ENCODE peak calls at places on chromosomes 2 and 18, in four cellular contexts. One of them, this sample, is unnamed.

GRCh38 chr2:10079192-10079930 is 850 bp downstream of the CYS1 start:
- DNase-seq in tibial artery: peak; percentile 39
- DNase-seq in activated B cell treated with CpG ODN at 0.5 μM for 24 hours: peak; percentile 30
- DNase-seq in fibroblast of the aortic adventitia: peak; percentile 84
- DNase-seq in this sample: peak; percentile 31

GRCh38 chr18:8283901-8284585 is 325.2 kb upstream of the RAB12 start:
- DNase-seq in tibial artery: no peak
- DNase-seq in activated B cell treated with CpG ODN at 0.5 μM for 24 hours: no peak
- DNase-seq in fibroblast of the aortic adventitia: peak; percentile 82
- DNase-seq in this sample: no peak

GRCh38 chr2:20594957-20595356 is 55.9 kb downstream of the HS1BP3 start:
- DNase-seq in tibial artery: no peak
- DNase-seq in activated B cell treated with CpG ODN at 0.5 μM for 24 hours: peak; percentile 5
- DNase-seq in fibroblast of the aortic adventitia: no peak
- DNase-seq in this sample: no peak

GRCh38 chr2:83196225-83196624 is 1262.9 kb downstream of the SUCLG1 start:
- DNase-seq in tibial artery: no peak
- DNase-seq in activated B cell treated with CpG ODN at 0.5 μM for 24 hours: no peak
- DNase-seq in fibroblast of the aortic adventitia: peak; percentile 35
- DNase-seq in this sample: no peak

GRCh38 chr2:42618972-42619371 is 50.5 kb downstream of the MTA3 start:
- DNase-seq in tibial artery: no peak
- DNase-seq in activated B cell treated with CpG ODN at 0.5 μM for 24 hours: no peak
- DNase-seq in fibroblast of the aortic adventitia: peak; percentile 88
- DNase-seq in this sample: no peak

GRCh38 chr2:78718031-78718430 is 307.5 kb upstream of the REG3G start:
- DNase-seq in tibial artery: no peak
- DNase-seq in activated B cell treated with CpG ODN at 0.5 μM for 24 hours: no peak
- DNase-seq in fibroblast of the aortic adventitia: no peak
- DNase-seq in this sample: no peak

GRCh38 chr2:99688699-99689098 is 198.9 kb upstream of the REV1 start:
- DNase-seq in tibial artery: no peak
- DNase-seq in activated B cell treated with CpG ODN at 0.5 μM for 24 hours: no peak
- DNase-seq in fibroblast of the aortic adventitia: no peak
- DNase-seq in this sample: no peak

GRCh38 chr2:19392191-19392590 is 33.8 kb upstream of the OSR1 start:
- DNase-seq in tibial artery: no peak
- DNase-seq in activated B cell treated with CpG ODN at 0.5 μM for 24 hours: no peak
- DNase-seq in fibroblast of the aortic adventitia: no peak
- DNase-seq in this sample: no peak

GRCh38 chr2:238895901-238896600 is 48.2 kb downstream of the TWIST2 start:
- DNase-seq in tibial artery: peak; percentile 82
- DNase-seq in activated B cell treated with CpG ODN at 0.5 μM for 24 hours: no peak
- DNase-seq in fibroblast of the aortic adventitia: peak; percentile 95
- DNase-seq in this sample: no peak

GRCh38 chr2:221310720-221311119 is 261.4 kb downstream of the EPHA4 start:
- DNase-seq in tibial artery: no peak
- DNase-seq in activated B cell treated with CpG ODN at 0.5 μM for 24 hours: no peak
- DNase-seq in fibroblast of the aortic adventitia: no peak
- DNase-seq in this sample: no peak

GRCh38 chr2:222364280-222364895 is 60.0 kb upstream of the SGPP2 start:
- DNase-seq in tibial artery: no peak
- DNase-seq in activated B cell treated with CpG ODN at 0.5 μM for 24 hours: no peak
- DNase-seq in fibroblast of the aortic adventitia: peak; percentile 62
- DNase-seq in this sample: no peak

GRCh38 chr2:20429528-20429927 is 17.3 kb upstream of the RHOB start:
- DNase-seq in tibial artery: peak; percentile 64
- DNase-seq in activated B cell treated with CpG ODN at 0.5 μM for 24 hours: no peak
- DNase-seq in fibroblast of the aortic adventitia: no peak
- DNase-seq in this sample: no peak

GRCh38 chr2:134482766-134483340 is 229.0 kb downstream of the MGAT5 start:
- DNase-seq in tibial artery: no peak
- DNase-seq in activated B cell treated with CpG ODN at 0.5 μM for 24 hours: no peak
- DNase-seq in fibroblast of the aortic adventitia: no peak
- DNase-seq in this sample: no peak

GRCh38 chr2:35462226-35462983 is 893.2 kb upstream of the CRIM1 start:
- DNase-seq in tibial artery: no peak
- DNase-seq in activated B cell treated with CpG ODN at 0.5 μM for 24 hours: no peak
- DNase-seq in fibroblast of the aortic adventitia: no peak
- DNase-seq in this sample: no peak

GRCh38 chr2:60735496-60736250 is 20.4 kb upstream of the PAPOLG start:
- DNase-seq in tibial artery: no peak
- DNase-seq in activated B cell treated with CpG ODN at 0.5 μM for 24 hours: no peak
- DNase-seq in fibroblast of the aortic adventitia: no peak
- DNase-seq in this sample: no peak

GRCh38 chr2:202909394-202910192 is 1.9 kb downstream of the WDR12 start:
- DNase-seq in tibial artery: no peak
- DNase-seq in activated B cell treated with CpG ODN at 0.5 μM for 24 hours: no peak
- DNase-seq in fibroblast of the aortic adventitia: no peak
- DNase-seq in this sample: no peak

GRCh38 chr2:183057333-183057985 is 19.2 kb upstream of the NCKAP1 start:
- DNase-seq in tibial artery: no peak
- DNase-seq in activated B cell treated with CpG ODN at 0.5 μM for 24 hours: no peak
- DNase-seq in fibroblast of the aortic adventitia: peak; percentile 22
- DNase-seq in this sample: no peak

GRCh38 chr2:191643425-191643824 is 34.5 kb upstream of the NABP1 start:
- DNase-seq in tibial artery: no peak
- DNase-seq in activated B cell treated with CpG ODN at 0.5 μM for 24 hours: no peak
- DNase-seq in fibroblast of the aortic adventitia: no peak
- DNase-seq in this sample: no peak

GRCh38 chr2:20822535-20823490 is at the start of gene LDAH:
- DNase-seq in tibial artery: peak; percentile 83
- DNase-seq in activated B cell treated with CpG ODN at 0.5 μM for 24 hours: peak; percentile 84
- DNase-seq in fibroblast of the aortic adventitia: peak; percentile 88
- DNase-seq in this sample: peak; percentile 91

GRCh38 chr2:226763320-226763719 is 36.3 kb downstream of the IRS1 start:
- DNase-seq in tibial artery: no peak
- DNase-seq in activated B cell treated with CpG ODN at 0.5 μM for 24 hours: no peak
- DNase-seq in fibroblast of the aortic adventitia: peak; percentile 46
- DNase-seq in this sample: no peak

GRCh38 chr2:240934701-240935100 is 28.6 kb downstream of the CROCC2 start:
- DNase-seq in tibial artery: peak; percentile 14
- DNase-seq in activated B cell treated with CpG ODN at 0.5 μM for 24 hours: no peak
- DNase-seq in fibroblast of the aortic adventitia: no peak
- DNase-seq in this sample: no peak

GRCh38 chr2:176421291-176422050 is 152.2 kb downstream of the MTX2 start:
- DNase-seq in tibial artery: no peak
- DNase-seq in activated B cell treated with CpG ODN at 0.5 μM for 24 hours: no peak
- DNase-seq in fibroblast of the aortic adventitia: no peak
- DNase-seq in this sample: no peak

GRCh38 chr2:234189786-234190185 is 139.3 kb downstream of the SPP2 start:
- DNase-seq in tibial artery: no peak
- DNase-seq in activated B cell treated with CpG ODN at 0.5 μM for 24 hours: no peak
- DNase-seq in fibroblast of the aortic adventitia: no peak
- DNase-seq in this sample: no peak

GRCh38 chr2:234189230-234189629 is 138.7 kb downstream of the SPP2 start:
- DNase-seq in tibial artery: no peak
- DNase-seq in activated B cell treated with CpG ODN at 0.5 μM for 24 hours: no peak
- DNase-seq in fibroblast of the aortic adventitia: no peak
- DNase-seq in this sample: no peak

GRCh38 chr2:234193977-234194563 is 143.6 kb downstream of the SPP2 start:
- DNase-seq in tibial artery: no peak
- DNase-seq in activated B cell treated with CpG ODN at 0.5 μM for 24 hours: no peak
- DNase-seq in fibroblast of the aortic adventitia: no peak
- DNase-seq in this sample: no peak

GRCh38 chr2:234195516-234195915 is 145.0 kb downstream of the SPP2 start:
- DNase-seq in tibial artery: no peak
- DNase-seq in activated B cell treated with CpG ODN at 0.5 μM for 24 hours: no peak
- DNase-seq in fibroblast of the aortic adventitia: no peak
- DNase-seq in this sample: no peak

DNA sequence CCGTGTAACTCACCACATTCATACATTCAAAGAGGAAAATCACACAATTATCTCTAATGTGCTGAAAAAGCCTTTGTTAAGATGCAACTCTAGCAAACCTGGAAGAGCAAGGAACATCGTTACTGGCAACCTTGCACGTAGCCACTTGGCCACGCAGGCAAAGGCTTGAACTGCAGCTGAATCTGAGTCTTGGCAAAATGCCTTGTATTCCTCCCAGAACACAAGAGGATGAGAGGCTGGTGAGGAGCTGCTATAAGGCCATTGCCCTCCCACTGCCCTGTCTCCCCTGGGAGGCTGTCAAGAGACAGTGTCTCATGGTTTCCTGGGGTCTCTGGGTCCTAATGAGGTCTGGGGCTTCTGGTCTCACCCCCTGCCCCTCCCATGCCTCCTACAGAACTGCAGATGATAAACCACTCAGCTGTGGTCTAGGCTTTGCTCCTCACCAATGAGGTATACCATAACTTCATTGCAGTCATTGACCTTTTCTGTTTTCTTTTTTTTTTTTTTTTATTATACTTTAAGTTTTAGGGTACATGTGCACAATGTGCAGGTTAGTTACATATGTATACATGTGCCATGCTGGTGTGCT is 141.4 kb downstream of the SPP2 start:
- DNase-seq in tibial artery: no peak
- DNase-seq in activated B cell treated with CpG ODN at 0.5 μM for 24 hours: no peak
- DNase-seq in fibroblast of the aortic adventitia: peak; percentile 33
- DNase-seq in this sample: no peak
- TF ChIP-seq CTCF in tibial artery: no peak
- TF ChIP-seq CTCF in activated B cell treated with CpG ODN at 0.5 μM for 24 hours: no peak
- TF ChIP-seq CTCF in fibroblast of the aortic adventitia: no peak
- TF ChIP-seq CTCF in this sample: no peak

GRCh38 chr18:50819027-50819726 is 639 bp downstream of the MRO start:
- DNase-seq in tibial artery: peak; percentile 21
- DNase-seq in activated B cell treated with CpG ODN at 0.5 μM for 24 hours: no peak
- DNase-seq in fibroblast of the aortic adventitia: peak; percentile 47
- DNase-seq in this sample: peak; percentile 38
- TF ChIP-seq CTCF in tibial artery: no peak
- TF ChIP-seq CTCF in activated B cell treated with CpG ODN at 0.5 μM for 24 hours: no peak
- TF ChIP-seq CTCF in fibroblast of the aortic adventitia: peak; percentile 38
- TF ChIP-seq CTCF in this sample: peak; percentile 21

DNA sequence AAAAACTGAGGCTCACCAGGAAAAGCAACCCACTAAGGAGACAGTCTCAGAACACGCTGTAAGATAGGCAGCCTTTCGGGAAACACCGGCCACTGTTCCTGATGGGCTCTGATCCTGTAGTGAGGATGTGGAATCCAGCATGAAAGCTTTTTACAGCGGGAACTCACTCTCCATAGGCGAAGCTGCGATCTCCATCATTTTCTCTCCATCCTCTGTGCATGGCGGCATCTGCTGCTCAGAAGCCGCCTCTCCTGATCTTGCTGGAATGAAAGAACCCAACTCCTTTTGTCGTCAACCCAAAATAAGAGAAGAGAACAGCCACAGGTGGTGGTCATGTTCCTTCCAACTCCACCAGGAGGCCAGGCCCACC is 49.9 kb downstream of the TMEM18 start:
- DNase-seq in tibial artery: no peak
- DNase-seq in activated B cell treated with CpG ODN at 0.5 μM for 24 hours: no peak
- DNase-seq in fibroblast of the aortic adventitia: no peak
- DNase-seq in this sample: no peak
- TF ChIP-seq CTCF in tibial artery: no peak
- TF ChIP-seq CTCF in activated B cell treated with CpG ODN at 0.5 μM for 24 hours: no peak
- TF ChIP-seq CTCF in fibroblast of the aortic adventitia: no peak
- TF ChIP-seq CTCF in this sample: peak; percentile 8

GRCh38 chr2:101518470-101519172 is 43.7 kb upstream of the RFX8 start:
- DNase-seq in tibial artery: no peak
- DNase-seq in activated B cell treated with CpG ODN at 0.5 μM for 24 hours: no peak
- DNase-seq in fibroblast of the aortic adventitia: peak; percentile 66
- DNase-seq in this sample: no peak
- TF ChIP-seq CTCF in tibial artery: peak; percentile 31
- TF ChIP-seq CTCF in activated B cell treated with CpG ODN at 0.5 μM for 24 hours: no peak
- TF ChIP-seq CTCF in fibroblast of the aortic adventitia: peak; percentile 47
- TF ChIP-seq CTCF in this sample: peak; percentile 41

GRCh38 chr2:177758591-177759371 is 313.8 kb downstream of the PDE11A start:
- DNase-seq in tibial artery: no peak
- DNase-seq in activated B cell treated with CpG ODN at 0.5 μM for 24 hours: no peak
- DNase-seq in fibroblast of the aortic adventitia: peak; percentile 66
- DNase-seq in this sample: peak; percentile 40
- TF ChIP-seq CTCF in tibial artery: peak; percentile 23
- TF ChIP-seq CTCF in activated B cell treated with CpG ODN at 0.5 μM for 24 hours: no peak
- TF ChIP-seq CTCF in fibroblast of the aortic adventitia: peak; percentile 54
- TF ChIP-seq CTCF in this sample: peak; percentile 80

GRCh38 chr2:25996844-25997243 is 14.5 kb upstream of the KIF3C start:
- DNase-seq in tibial artery: no peak
- DNase-seq in activated B cell treated with CpG ODN at 0.5 μM for 24 hours: no peak
- DNase-seq in fibroblast of the aortic adventitia: peak; percentile 85
- DNase-seq in this sample: no peak
- TF ChIP-seq CTCF in tibial artery: no peak
- TF ChIP-seq CTCF in activated B cell treated with CpG ODN at 0.5 μM for 24 hours: no peak
- TF ChIP-seq CTCF in fibroblast of the aortic adventitia: no peak
- TF ChIP-seq CTCF in this sample: no peak

GRCh38 chr2:86225581-86225980 is 26.3 kb downstream of the MRPL35 start:
- DNase-seq in tibial artery: peak; percentile 70
- DNase-seq in activated B cell treated with CpG ODN at 0.5 μM for 24 hours: peak; percentile 37
- DNase-seq in fibroblast of the aortic adventitia: peak; percentile 63
- DNase-seq in this sample: no peak
- TF ChIP-seq CTCF in tibial artery: no peak
- TF ChIP-seq CTCF in activated B cell treated with CpG ODN at 0.5 μM for 24 hours: no peak
- TF ChIP-seq CTCF in fibroblast of the aortic adventitia: no peak
- TF ChIP-seq CTCF in this sample: no peak

DNA sequence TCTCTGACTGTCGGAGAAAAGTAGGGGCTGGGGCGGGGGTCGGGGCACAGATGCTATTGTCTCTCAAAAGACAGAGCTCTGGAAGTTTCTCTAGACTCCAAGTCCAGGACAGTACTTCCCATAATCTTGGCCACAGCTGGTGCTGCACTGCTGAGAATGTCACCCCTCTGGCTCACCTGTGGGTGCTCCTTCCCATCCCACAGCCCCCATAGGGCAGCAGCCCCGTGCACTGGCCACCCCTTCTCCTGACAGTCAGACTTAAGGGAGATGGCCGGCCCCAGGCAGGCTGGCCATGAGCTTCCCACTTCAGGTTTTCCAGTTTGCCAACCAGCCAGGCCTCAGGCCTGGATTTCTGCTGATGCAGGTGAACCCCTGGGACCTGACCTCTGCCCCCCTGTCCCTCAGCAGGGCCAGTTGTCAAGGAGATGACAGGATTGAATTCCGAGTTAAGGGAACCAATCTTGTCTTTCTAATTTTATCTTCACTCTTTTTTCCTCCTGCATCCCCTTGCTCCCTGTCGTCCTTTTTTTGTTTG is 30.2 kb upstream of the BOD1L2 start:
- DNase-seq in tibial artery: no peak
- DNase-seq in activated B cell treated with CpG ODN at 0.5 μM for 24 hours: no peak
- DNase-seq in fibroblast of the aortic adventitia: no peak
- DNase-seq in this sample: no peak
- TF ChIP-seq CTCF in tibial artery: no peak
- TF ChIP-seq CTCF in activated B cell treated with CpG ODN at 0.5 μM for 24 hours: no peak
- TF ChIP-seq CTCF in fibroblast of the aortic adventitia: no peak
- TF ChIP-seq CTCF in this sample: no peak

This sample was measured in progenitor cell of endocrine pancreas.